ENCODE peak calls at places on chromosomes 12 and 14, in nine cellular contexts. F is neural crest cell, D is brain microvascular endothelial cell, L is vagina, Z is AG04450, N is lower lobe of right lung, Y is sigmoid colon, J is endothelial cell, R is type B pancreatic cell. C is an unnamed sample.

GRCh38 chr12:27179399-27180214 is 64.5 kb upstream of the STK38L start:
- DNase-seq in F (no peak), D (peak; percentile 96), L (no peak), Z (peak; percentile 76), N (no peak), Y (no peak), J (no peak), R (no peak), C (peak; percentile 98)

GRCh38 chr14:81849714-81850113 is 316.1 kb upstream of the SEL1L start:
- DNase-seq in F (no peak), D (no peak), L (no peak), Z (no peak), N (no peak), Y (no peak), J (no peak), R (no peak), C (no peak)

GRCh38 chr14:30998100-30998706 is 27.2 kb upstream of the AP4S1 start:
- DNase-seq in F (no peak), D (no peak), L (no peak), Z (no peak), N (no peak), Y (no peak), J (no peak), R (no peak), C (no peak)

GRCh38 chr12:75666980-75667359 is 155.6 kb upstream of the KRR1 start:
- DNase-seq in F (no peak), D (peak; percentile 61), L (no peak), Z (no peak), N (no peak), Y (no peak), J (no peak), R (no peak), C (peak; percentile 84)

GRCh38 chr14:57362356-57362755 is 28.0 kb upstream of the NAA30 start:
- DNase-seq in F (no peak), D (no peak), L (no peak), Z (no peak), N (no peak), Y (no peak), J (peak; percentile 49), R (no peak), C (peak; percentile 5)

GRCh38 chr12:103966736-103967135 is 1.1 kb downstream of the TDG start:
- DNase-seq in F (no peak), D (no peak), L (no peak), Z (no peak), N (no peak), Y (no peak), J (no peak), R (no peak), C (peak; percentile 8)

GRCh38 chr12:93784339-93785086 is 107.3 kb downstream of the CRADD start:
- DNase-seq in F (no peak), D (peak; percentile 63), L (no peak), Z (no peak), N (no peak), Y (peak; percentile 96), J (no peak), R (no peak), C (peak; percentile 86)

GRCh38 chr14:57492859-57493258 is 798 bp downstream of the CCDC198 start:
- DNase-seq in F (no peak), D (peak; percentile 7), L (no peak), Z (no peak), N (no peak), Y (no peak), J (no peak), R (no peak), C (peak; percentile 63)

GRCh38 chr14:65168840-65169239 is 66.5 kb upstream of the MAX start:
- DNase-seq in F (no peak), D (no peak), L (no peak), Z (no peak), N (no peak), Y (no peak), J (no peak), R (no peak), C (no peak)

GRCh38 chr12:110804406-110804805 is 42.4 kb upstream of the CCDC63 start:
- DNase-seq in F (no peak), D (no peak), L (no peak), Z (no peak), N (no peak), Y (no peak), J (no peak), R (no peak), C (no peak)

GRCh38 chr12:59517522-59517921 is 78.3 kb upstream of the SLC16A7 start:
- DNase-seq in F (no peak), D (no peak), L (no peak), Z (no peak), N (no peak), Y (no peak), J (no peak), R (no peak), C (no peak)

GRCh38 chr12:62351326-62351725 is 91.1 kb downstream of the USP15 start:
- DNase-seq in F (no peak), D (no peak), L (no peak), Z (no peak), N (no peak), Y (no peak), J (no peak), R (no peak), C (no peak)

GRCh38 chr12:62346817-62347216 is 86.6 kb downstream of the USP15 start:
- DNase-seq in F (no peak), D (no peak), L (no peak), Z (no peak), N (no peak), Y (no peak), J (no peak), R (no peak), C (no peak)

GRCh38 chr12:62345667-62346066 is 85.5 kb downstream of the USP15 start:
- DNase-seq in F (no peak), D (no peak), L (no peak), Z (no peak), N (no peak), Y (no peak), J (no peak), R (no peak), C (no peak)

GRCh38 chr12:62347922-62348650 is 87.9 kb downstream of the USP15 start:
- DNase-seq in F (no peak), D (peak; percentile 13), L (no peak), Z (no peak), N (no peak), Y (no peak), J (no peak), R (no peak), C (peak; percentile 60)

DNA sequence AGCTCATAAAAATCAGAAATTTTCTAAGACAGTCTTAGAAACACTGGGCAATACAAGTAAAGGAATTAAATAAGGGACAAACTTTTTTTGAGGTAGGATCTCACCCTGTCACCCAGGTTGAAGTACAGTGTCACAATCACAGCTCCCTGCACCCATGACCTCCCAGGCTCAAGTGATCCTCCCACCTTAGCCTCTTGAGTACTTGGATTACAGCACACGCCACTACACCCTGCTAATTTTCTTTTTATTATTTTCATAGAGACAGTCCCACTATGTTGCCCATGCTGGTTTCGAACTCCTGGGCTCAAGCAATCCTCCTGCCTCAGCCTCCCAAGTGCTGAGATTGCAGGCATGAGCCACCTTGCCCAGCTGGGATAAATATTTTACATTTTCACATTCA is 90.3 kb downstream of the USP15 start:
- DNase-seq in F (no peak), D (no peak), L (no peak), Z (no peak), N (no peak), Y (no peak), J (no peak), R (no peak), C (no peak)
- TF ChIP-seq CTCF in F (no peak), D (no peak), L (no peak), Z (no peak), N (no peak), Y (no peak), J (no peak), R (no peak), C (no peak)

DNA sequence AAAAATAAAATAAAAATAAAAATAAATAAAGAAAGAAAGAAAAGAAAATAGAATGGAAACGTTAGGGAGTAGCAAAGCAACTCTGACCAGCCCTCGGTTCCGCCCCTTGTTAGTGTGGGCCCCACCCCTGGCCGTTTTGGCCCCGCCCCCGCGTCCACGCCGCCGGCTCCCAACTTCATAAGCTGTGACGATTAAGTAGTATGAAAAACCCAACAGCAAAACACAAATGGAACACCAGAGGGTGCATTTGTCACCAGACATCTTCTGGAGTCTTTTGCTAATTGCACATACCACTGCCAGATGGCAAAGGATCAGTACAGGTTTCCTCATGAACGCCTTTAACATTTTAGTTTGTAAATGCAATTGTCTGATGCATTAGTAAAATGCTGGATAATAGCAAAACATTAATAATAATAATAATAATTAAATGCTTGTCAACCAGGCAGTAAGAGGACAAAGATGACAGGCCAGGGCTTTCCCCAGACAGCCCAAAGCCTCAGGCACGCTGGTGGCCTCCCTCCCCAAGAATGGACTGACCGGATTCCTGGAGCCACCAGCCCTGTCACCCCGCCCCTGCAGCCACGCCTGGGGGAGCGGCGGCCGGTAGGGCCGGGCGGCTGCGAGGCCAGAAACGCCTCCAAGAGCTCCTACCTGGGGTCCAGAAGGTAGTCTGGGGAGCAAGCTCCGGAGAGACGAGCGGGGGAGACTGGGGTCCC is 23.6 kb downstream of the HSP90AA1 start:
- DNase-seq in F (peak; percentile 63), D (peak; percentile 91), L (no peak), Z (peak; percentile 47), N (peak; percentile 88), Y (peak; percentile 87), J (peak; percentile 74), R (no peak), C (peak; percentile 88)
- TF ChIP-seq CTCF in F (peak; percentile 70), D (peak; percentile 65), L (no peak), Z (peak; percentile 57), N (peak; percentile 38), Y (peak; percentile 7), J (peak; percentile 32), R (peak; percentile 71), C (peak; percentile 48)

DNA sequence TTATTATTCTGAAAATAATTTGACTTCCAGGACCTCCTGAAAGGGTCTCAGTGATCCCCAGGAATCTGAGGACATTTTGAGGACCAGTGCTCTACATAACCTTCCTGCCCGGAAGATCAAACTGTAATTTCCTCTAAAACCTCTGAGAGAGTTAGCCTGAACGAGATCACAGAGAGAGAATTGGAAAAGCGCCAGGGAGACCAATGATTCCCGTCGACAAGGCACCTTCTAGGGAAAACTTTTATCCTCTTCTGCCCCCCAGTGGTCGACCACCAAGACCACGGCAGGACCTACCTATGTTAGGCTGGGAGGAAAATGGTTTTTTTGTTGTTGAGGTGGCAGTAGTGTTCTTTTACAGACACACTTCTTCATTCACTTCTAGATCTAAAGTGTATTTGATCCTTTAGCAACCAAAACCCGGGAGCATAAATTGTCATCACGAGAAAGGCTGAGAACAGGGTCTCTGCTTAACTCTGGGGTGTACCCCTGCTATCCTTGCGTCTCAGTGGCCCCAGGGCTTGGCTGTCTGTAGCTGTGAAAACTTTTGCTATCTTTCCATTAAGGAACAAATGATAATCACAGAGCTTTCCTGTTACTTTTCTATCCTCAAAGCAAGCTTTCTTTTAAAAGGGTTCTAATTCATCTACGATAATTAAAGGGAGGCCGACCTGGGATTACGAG is 62.9 kb upstream of the NID2 start:
- DNase-seq in F (peak; percentile 81), D (peak; percentile 93), L (no peak), Z (peak; percentile 93), N (no peak), Y (peak; percentile 93), J (peak; percentile 89), R (peak; percentile 79), C (peak; percentile 93)
- TF ChIP-seq CTCF in F (peak; percentile 78), D (peak; percentile 84), L (peak; percentile 6), Z (peak; percentile 77), N (peak; percentile 64), Y (peak; percentile 62), J (peak; percentile 69), R (peak; percentile 89), C (peak; percentile 72)

DNA sequence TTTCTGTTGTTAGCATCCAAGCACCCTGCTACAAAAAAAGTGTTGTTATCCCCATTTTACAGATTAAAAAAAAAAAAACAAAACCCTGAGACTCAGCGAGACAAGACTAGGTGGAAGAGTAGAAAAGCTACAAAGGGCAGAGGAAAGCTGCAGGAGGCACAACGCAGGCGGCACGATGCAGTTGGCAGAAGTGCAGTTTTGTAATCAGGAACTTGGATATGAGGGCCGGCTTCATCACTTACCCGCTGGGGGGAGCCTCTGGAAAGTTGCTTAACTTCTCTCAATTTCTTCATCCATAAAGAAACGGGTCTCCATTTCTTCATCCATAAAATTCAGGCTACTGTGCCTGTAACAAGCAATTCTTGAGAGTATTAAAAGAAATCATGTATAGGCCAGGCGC is 33.2 kb upstream of the CCDC60 start:
- DNase-seq in F (no peak), D (no peak), L (no peak), Z (no peak), N (no peak), Y (no peak), J (no peak), R (no peak), C (no peak)
- TF ChIP-seq CTCF in F (no peak), D (no peak), L (no peak), Z (no peak), N (no peak), Y (no peak), J (no peak), R (no peak), C (no peak)